ENCODE peak calls at places on chromosomes 12 and 14, in five cellular contexts. O is CD4-positive, alpha-beta T cell; Q is PC-9; J is left ventricle myocardium inferior; W is mucosa of descending colon. N is an unnamed sample. For H3K9me3, the result is how much of the 10 kb centered on the place peaks cover.

GRCh38 chr14:64825006-64825405 is 54.7 kb downstream of the SPTB start:
- DNase-seq in O (no peak), Q (no peak), J (no peak), W (no peak), N (no peak)

GRCh38 chr12:68823711-68824110 is 15.7 kb downstream of the MDM2 start:
- DNase-seq in O (no peak), Q (no peak), J (no peak), W (no peak), N (no peak)

GRCh38 chr14:20757963-20758362 is 10.2 kb upstream of the EDDM3B start:
- DNase-seq in O (peak), Q (no peak), J (no peak), W (peak), N (no peak)

GRCh38 chr14:94780536-94781404 is 10.9 kb upstream of the GSC start:
- DNase-seq in O (no peak), Q (no peak), J (no peak), W (no peak), N (no peak)

GRCh38 chr12:132925597-132926416 is 30.3 kb downstream of the ZNF605 start:
- DNase-seq in O (no peak), Q (no peak), J (no peak), W (no peak), N (no peak)

GRCh38 chr14:64889352-64889751 is 9.6 kb upstream of the SPTB start:
- DNase-seq in O (no peak), Q (no peak), J (no peak), W (no peak), N (no peak)

GRCh38 chr12:31524791-31525495 is 66.0 kb downstream of the DENND5B start:
- DNase-seq in O (no peak), Q (no peak), J (no peak), W (no peak), N (no peak)

GRCh38 chr14:68146812-68147211 is 327.2 kb downstream of the RAD51B start:
- DNase-seq in O (no peak), Q (peak), J (no peak), W (no peak), N (no peak)

GRCh38 chr12:76552343-76552938 is 7.1 kb downstream of the OSBPL8 start:
- DNase-seq in O (no peak), Q (no peak), J (no peak), W (no peak), N (no peak)

GRCh38 chr14:74503256-74503972 is 9.8 kb downstream of the ISCA2 start:
- DNase-seq in O (no peak), Q (no peak), J (no peak), W (no peak), N (no peak)

GRCh38 chr12:48601013-48601756 is 31.3 kb upstream of the LALBA start:
- DNase-seq in O (no peak), Q (no peak), J (no peak), W (no peak), N (no peak)

DNA sequence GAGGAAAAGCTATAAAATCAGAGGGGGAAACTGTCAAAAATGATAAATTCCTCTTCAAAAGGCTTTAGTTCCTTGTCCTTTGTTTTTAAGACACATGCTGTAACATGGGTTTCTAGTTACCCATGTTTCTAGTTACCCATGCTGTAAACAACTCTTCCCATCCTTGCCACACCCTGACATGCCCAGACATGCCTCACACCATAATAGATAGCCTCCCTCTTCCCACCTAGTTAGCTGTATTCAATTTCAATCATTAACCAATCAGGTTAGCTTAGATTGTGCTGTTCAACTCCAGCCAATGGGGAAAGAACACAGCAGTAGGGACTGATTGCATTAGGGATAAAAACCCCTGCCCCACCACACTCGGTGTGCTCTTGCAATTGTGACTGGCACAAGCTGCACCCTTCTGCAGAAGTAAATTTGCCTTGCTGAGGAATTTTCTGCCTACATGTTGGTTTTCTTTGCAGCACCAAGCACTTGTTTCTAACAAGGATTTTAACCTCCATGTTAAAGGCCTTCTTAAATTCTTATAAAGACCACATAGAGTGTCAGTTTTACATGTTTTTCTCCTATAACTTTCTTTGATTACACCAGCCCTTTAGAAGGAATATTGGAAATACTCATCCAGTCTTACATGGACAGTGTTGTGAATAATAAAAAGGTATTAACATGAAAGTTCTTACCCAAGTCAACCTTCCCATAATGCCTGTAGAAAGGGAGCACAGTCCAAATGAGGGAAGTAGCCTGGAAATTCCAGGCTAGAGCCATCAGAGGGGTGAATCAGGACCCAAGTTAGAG is 32.5 kb upstream of the LALBA start:
- DNase-seq in O (no peak), Q (no peak), J (no peak), W (no peak), N (no peak)
- H3K9me3 ChIP-seq in O (under half), Q (under half), J (half or more), W (under half), N (under half)

DNA sequence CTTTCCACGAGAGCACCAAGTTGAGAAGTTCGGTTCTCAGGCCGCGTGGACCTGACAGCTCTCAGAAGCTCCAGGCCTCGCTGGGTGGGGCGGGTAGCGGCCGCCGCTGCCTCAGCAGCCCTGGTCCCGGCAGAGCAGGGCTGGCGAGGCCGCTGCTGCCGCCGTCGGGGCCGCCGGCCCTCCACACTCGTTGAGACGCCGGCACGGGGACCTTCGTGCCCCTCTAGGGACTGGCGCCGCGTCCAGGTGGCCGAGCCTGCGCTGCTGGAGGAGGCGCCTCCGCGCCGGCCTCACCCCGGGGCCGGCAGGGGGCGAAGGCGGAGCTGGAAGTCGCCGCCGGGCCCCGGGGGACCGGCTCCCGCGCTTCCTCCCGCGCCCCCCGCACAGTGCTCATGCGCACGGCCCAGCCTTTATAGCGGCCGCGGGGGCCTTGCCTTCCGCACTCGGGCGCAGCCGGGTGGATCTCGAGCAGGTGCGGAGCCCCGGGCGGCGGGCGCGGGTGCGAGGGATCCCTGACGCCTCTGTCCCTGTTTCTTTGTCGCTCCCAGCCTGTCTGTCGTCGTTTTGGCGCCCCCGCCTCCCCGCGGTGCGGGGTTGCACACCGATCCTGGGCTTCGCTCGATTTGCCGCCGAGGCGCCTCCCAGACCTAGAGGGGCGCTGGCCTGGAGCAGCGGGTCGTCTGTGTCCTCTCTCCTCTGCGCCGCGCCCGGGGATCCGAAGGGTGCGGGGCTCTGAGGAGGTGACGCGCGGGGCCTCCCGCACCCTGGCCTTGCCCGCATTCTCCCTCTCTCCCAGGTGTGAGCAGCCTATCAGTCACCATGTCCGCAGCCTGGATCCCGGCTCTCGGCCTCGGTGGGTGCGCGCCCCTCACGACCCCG is at the start of gene COCH:
- DNase-seq in O (no peak), Q (peak), J (peak), W (peak), N (no peak)
- H3K9me3 ChIP-seq in O (under half), Q (under half), J (under half), W (under half), N (under half)

GRCh38 chr12:113880993-113881392 is 85.1 kb downstream of the RBM19 start:
- DNase-seq in O (no peak), Q (no peak), J (no peak), W (no peak), N (no peak)
- H3K9me3 ChIP-seq in O (under half), Q (under half), J (under half), W (under half), N (under half)

DNA sequence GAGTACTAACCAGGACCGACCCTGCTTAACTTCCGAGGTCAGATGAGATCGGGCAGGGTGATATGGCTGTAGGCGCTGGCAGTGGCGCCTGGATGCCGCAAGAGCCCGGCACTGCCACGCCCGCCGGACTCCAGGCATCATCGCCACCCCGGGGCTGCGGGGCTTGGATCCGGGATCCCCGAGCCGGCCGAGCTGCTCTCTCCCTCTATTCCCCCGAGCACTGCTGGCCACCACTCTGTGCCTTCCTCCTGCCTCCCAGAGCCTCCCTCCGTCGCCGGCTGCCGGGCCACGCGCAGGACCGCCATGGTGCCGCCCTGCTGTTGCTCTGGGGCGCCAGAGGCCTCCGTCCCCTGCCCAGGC is 153.2 kb upstream of the ALG10B start:
- DNase-seq in O (no peak), Q (no peak), J (no peak), W (no peak), N (no peak)
- H3K9me3 ChIP-seq in O (under half), Q (under half), J (under half), W (under half), N (under half)

GRCh38 chr14:99519347-99519881 is 38.2 kb downstream of the CCNK start:
- DNase-seq in O (no peak), Q (no peak), J (no peak), W (no peak), N (peak)
- H3K9me3 ChIP-seq in O (under half), Q (under half), J (under half), W (under half), N (under half)

N was measured in uterus.